ENCODE peak calls at places on chromosomes 7 and 10, in eight cellular contexts. R is tibial nerve; Y is ovary; I is stimulated activated CD8-positive, alpha-beta memory T cell treated with anti-CD3 and anti-CD28 coated beads, Interleukin-15, amount 100 ng/mL, for 1 hour; O is heart left ventricle; F is posterior cingulate gyrus; K is stimulated activated naive B cell treated with anti-CD40 and anti-IgM and Interleukin-4, amounts not matched to agents 10 μg/mL and 1 μg/mL and 100 μg/mL, for 72 hours; Z is hippocampal formation. U is an unnamed sample.

GRCh38 chr7:16847381-16847860 is 34.4 kb downstream of the AGR3 start:
- DNase-seq in R (no peak), Y (no peak), I (no peak), O (no peak), F (no peak), K (no peak), Z (no peak), U (no peak)

GRCh38 chr7:152989889-152990380 is 230.4 kb downstream of the ACTR3B start:
- DNase-seq in R (no peak), Y (no peak), I (no peak), O (no peak), F (no peak), K (no peak), Z (no peak), U (no peak)

GRCh38 chr7:43647772-43648643 is 65.1 kb downstream of the STK17A start:
- DNase-seq in R (peak; percentile 60), Y (peak; percentile 70), I (no peak), O (peak; percentile 59), F (peak; percentile 64), K (peak; percentile 32), Z (peak; percentile 69), U (peak; percentile 80)

GRCh38 chr10:30114871-30115270 is 55.5 kb upstream of the JCAD start:
- DNase-seq in R (no peak), Y (peak; percentile 32), I (no peak), O (no peak), F (no peak), K (no peak), Z (no peak), U (no peak)

GRCh38 chr10:86673827-86674581 is 5.7 kb downstream of the LDB3 start:
- DNase-seq in R (no peak), Y (no peak), I (no peak), O (peak; percentile 69), F (no peak), K (no peak), Z (peak; percentile 28), U (no peak)

GRCh38 chr7:7489546-7489945 is 46.1 kb downstream of the COL28A1 start:
- DNase-seq in R (no peak), Y (no peak), I (no peak), O (no peak), F (no peak), K (no peak), Z (no peak), U (no peak)

GRCh38 chr10:61902448-61903183 is 1.1 kb downstream of the ARID5B start:
- DNase-seq in R (peak; percentile 52), Y (peak; percentile 54), I (peak; percentile 51), O (peak; percentile 37), F (no peak), K (peak; percentile 32), Z (peak; percentile 83), U (peak; percentile 72)

GRCh38 chr10:6579904-6580278 is at the start of gene PRKCQ:
- DNase-seq in R (no peak), Y (peak; percentile 21), I (no peak), O (no peak), F (no peak), K (no peak), Z (peak; percentile 46), U (no peak)

GRCh38 chr10:90504172-90504571 is 353.7 kb downstream of the HTR7 start:
- DNase-seq in R (no peak), Y (no peak), I (no peak), O (no peak), F (no peak), K (no peak), Z (no peak), U (no peak)

GRCh38 chr7:100472854-100473499 is 6.0 kb downstream of the TSC22D4 start:
- DNase-seq in R (no peak), Y (peak; percentile 38), I (no peak), O (peak; percentile 61), F (no peak), K (peak; percentile 67), Z (no peak), U (peak; percentile 65)

GRCh38 chr7:47725031-47725780 is 143.3 kb upstream of the TNS3 start:
- DNase-seq in R (no peak), Y (no peak), I (no peak), O (no peak), F (no peak), K (peak; percentile 39), Z (no peak), U (no peak)

GRCh38 chr10:23362879-23363787 is 18.5 kb upstream of the C10orf67 start:
- DNase-seq in R (no peak), Y (no peak), I (no peak), O (no peak), F (no peak), K (no peak), Z (no peak), U (no peak)

GRCh38 chr7:5396542-5396941 is 27.1 kb downstream of the TNRC18 start:
- DNase-seq in R (peak; percentile 14), Y (no peak), I (peak; percentile 34), O (no peak), F (no peak), K (peak; percentile 50), Z (no peak), U (no peak)

GRCh38 chr10:127426746-127427145 is 122.4 kb upstream of the NPS start:
- DNase-seq in R (no peak), Y (no peak), I (no peak), O (no peak), F (no peak), K (no peak), Z (no peak), U (no peak)

GRCh38 chr10:4765428-4765827 is 60.6 kb upstream of the AKR1E2 start:
- DNase-seq in R (no peak), Y (no peak), I (no peak), O (no peak), F (no peak), K (no peak), Z (no peak), U (no peak)

GRCh38 chr10:19096674-19097073 is 48.1 kb downstream of the MALRD1 start:
- DNase-seq in R (no peak), Y (no peak), I (no peak), O (no peak), F (no peak), K (no peak), Z (no peak), U (no peak)

GRCh38 chr7:106126170-106126938 is 14.2 kb upstream of the SYPL1 start:
- DNase-seq in R (peak; percentile 62), Y (no peak), I (no peak), O (no peak), F (no peak), K (no peak), Z (no peak), U (no peak)

GRCh38 chr10:48496831-48497792 is 107.8 kb downstream of the ARHGAP22 start:
- DNase-seq in R (no peak), Y (peak; percentile 45), I (no peak), O (peak; percentile 62), F (no peak), K (no peak), Z (no peak), U (no peak)

GRCh38 chr10:62726142-62726541 is 78.4 kb upstream of the ADO start:
- DNase-seq in R (no peak), Y (no peak), I (no peak), O (no peak), F (no peak), K (peak; percentile 62), Z (no peak), U (no peak)

GRCh38 chr10:117514971-117515370 is 27.6 kb upstream of the EMX2 start:
- DNase-seq in R (no peak), Y (no peak), I (no peak), O (no peak), F (no peak), K (no peak), Z (no peak), U (no peak)

GRCh38 chr10:5694573-5694972 is 9.9 kb downstream of the TASOR2 start:
- DNase-seq in R (no peak), Y (no peak), I (no peak), O (no peak), F (no peak), K (no peak), Z (no peak), U (no peak)

GRCh38 chr7:94109556-94109955 is 105.4 kb upstream of the BET1 start:
- DNase-seq in R (no peak), Y (no peak), I (no peak), O (no peak), F (no peak), K (no peak), Z (no peak), U (no peak)

GRCh38 chr10:84540617-84541288 is 212.4 kb downstream of the CCSER2 start:
- DNase-seq in R (peak; percentile 25), Y (peak; percentile 33), I (peak; percentile 39), O (peak; percentile 61), F (peak; percentile 72), K (peak; percentile 36), Z (no peak), U (peak; percentile 54)

U was measured in uterus.